ENCODE peak calls at places on chromosome 21, in four cellular contexts. One of them, this sample, is unnamed. For H3K4me1, the result is how much of the 10 kb centered on the place peaks cover.

GRCh38 chr21:43859747-43860214 is 5.2 kb upstream of the AGPAT3 start:
- DNase-seq in HCT116: no peak
- DNase-seq in GM23248: no peak
- DNase-seq in OCI-LY7: no peak
- DNase-seq in this sample: no peak

GRCh38 chr21:28554660-28555475 is 437.8 kb downstream of the LTN1 start:
- DNase-seq in HCT116: no peak
- DNase-seq in GM23248: peak
- DNase-seq in OCI-LY7: no peak
- DNase-seq in this sample: no peak

GRCh38 chr21:16908087-16908486 is 604.8 kb upstream of the CXADR start:
- DNase-seq in GM23248: peak
- DNase-seq in OCI-LY7: no peak
- DNase-seq in HCT116: no peak
- DNase-seq in this sample: no peak

GRCh38 chr21:44761747-44762208 is 39.8 kb downstream of the UBE2G2 start:
- DNase-seq in OCI-LY7: no peak
- DNase-seq in HCT116: no peak
- DNase-seq in GM23248: no peak
- DNase-seq in this sample: no peak

GRCh38 chr21:16154961-16155360 is 425.2 kb downstream of the USP25 start:
- DNase-seq in GM23248: no peak
- DNase-seq in OCI-LY7: no peak
- DNase-seq in HCT116: no peak
- DNase-seq in this sample: no peak

GRCh38 chr21:28884481-28884880 is 108.2 kb downstream of the LTN1 start:
- DNase-seq in GM23248: peak
- DNase-seq in HCT116: no peak
- DNase-seq in OCI-LY7: peak
- DNase-seq in this sample: peak

GRCh38 chr21:45923146-45923545 is 58.4 kb upstream of the COL6A1 start:
- DNase-seq in GM23248: peak
- DNase-seq in OCI-LY7: no peak
- DNase-seq in HCT116: peak
- DNase-seq in this sample: peak

GRCh38 chr21:26887241-26887640 is 42.0 kb upstream of the ADAMTS1 start:
- DNase-seq in HCT116: no peak
- DNase-seq in OCI-LY7: no peak
- DNase-seq in GM23248: peak
- DNase-seq in this sample: no peak

GRCh38 chr21:28336299-28336698 is 656.4 kb downstream of the LTN1 start:
- DNase-seq in GM23248: peak
- DNase-seq in OCI-LY7: peak
- DNase-seq in HCT116: no peak
- DNase-seq in this sample: peak

GRCh38 chr21:42735944-42736343 is 82.5 kb downstream of the PDE9A start:
- DNase-seq in OCI-LY7: no peak
- DNase-seq in HCT116: no peak
- DNase-seq in GM23248: no peak
- DNase-seq in this sample: no peak

GRCh38 chr21:45006536-45007079 is 66.8 kb downstream of the SLX9 start:
- DNase-seq in GM23248: no peak
- DNase-seq in HCT116: no peak
- DNase-seq in OCI-LY7: no peak
- DNase-seq in this sample: no peak

GRCh38 chr21:7951854-7952519 is 2569.4 kb upstream of the TPTE start:
- DNase-seq in OCI-LY7: no peak
- DNase-seq in GM23248: no peak
- DNase-seq in HCT116: no peak
- DNase-seq in this sample: no peak

GRCh38 chr21:28943631-28944030 is 49.0 kb downstream of the LTN1 start:
- DNase-seq in HCT116: no peak
- DNase-seq in OCI-LY7: no peak
- DNase-seq in GM23248: peak
- DNase-seq in this sample: no peak

GRCh38 chr21:26806734-26807372 is 38.4 kb downstream of the ADAMTS1 start:
- DNase-seq in OCI-LY7: no peak
- DNase-seq in GM23248: peak
- DNase-seq in HCT116: no peak
- DNase-seq in this sample: no peak

GRCh38 chr21:19489930-19490329 is 1086.3 kb upstream of the TMPRSS15 start:
- DNase-seq in OCI-LY7: no peak
- DNase-seq in HCT116: no peak
- DNase-seq in GM23248: no peak
- DNase-seq in this sample: no peak

GRCh38 chr21:15130751-15131150 is 66.0 kb upstream of the NRIP1 start:
- DNase-seq in GM23248: no peak
- DNase-seq in HCT116: no peak
- DNase-seq in OCI-LY7: no peak
- DNase-seq in this sample: no peak

GRCh38 chr21:44405091-44405947 is 50.0 kb upstream of the LRRC3 start:
- DNase-seq in HCT116: no peak
- DNase-seq in GM23248: no peak
- DNase-seq in OCI-LY7: no peak
- DNase-seq in this sample: no peak

GRCh38 chr21:44789880-44790279 is 11.7 kb downstream of the UBE2G2 start:
- DNase-seq in OCI-LY7: no peak
- DNase-seq in HCT116: no peak
- DNase-seq in GM23248: peak
- DNase-seq in this sample: no peak

GRCh38 chr21:46661211-46661625 is 25.7 kb downstream of the PRMT2 start:
- DNase-seq in GM23248: peak
- DNase-seq in OCI-LY7: peak
- DNase-seq in HCT116: no peak
- DNase-seq in this sample: peak

GRCh38 chr21:14964658-14965057 is 100.1 kb downstream of the NRIP1 start:
- DNase-seq in OCI-LY7: no peak
- DNase-seq in GM23248: no peak
- DNase-seq in HCT116: no peak
- DNase-seq in this sample: no peak

GRCh38 chr21:16309250-16309971 is 579.6 kb downstream of the USP25 start:
- DNase-seq in GM23248: no peak
- DNase-seq in HCT116: no peak
- DNase-seq in OCI-LY7: no peak
- DNase-seq in this sample: no peak

GRCh38 chr21:44444286-44444931 is 10.9 kb upstream of the LRRC3 start:
- DNase-seq in OCI-LY7: peak
- DNase-seq in HCT116: peak
- DNase-seq in GM23248: no peak
- DNase-seq in this sample: no peak

GRCh38 chr21:36825683-36826082 is 126.8 kb downstream of the SIM2 start:
- DNase-seq in GM23248: no peak
- DNase-seq in HCT116: no peak
- DNase-seq in OCI-LY7: no peak
- DNase-seq in this sample: no peak

GRCh38 chr21:45439171-45439872 is 34.4 kb downstream of the COL18A1 start:
- DNase-seq in OCI-LY7: peak
- DNase-seq in HCT116: peak
- DNase-seq in GM23248: peak
- DNase-seq in this sample: peak

GRCh38 chr21:35861656-35862055 is 198.7 kb downstream of the SETD4 start:
- DNase-seq in GM23248: peak
- DNase-seq in HCT116: no peak
- DNase-seq in OCI-LY7: no peak
- DNase-seq in this sample: no peak

GRCh38 chr21:37176716-37177115 is 90.4 kb downstream of the VPS26C start:
- DNase-seq in OCI-LY7: no peak
- DNase-seq in HCT116: no peak
- DNase-seq in GM23248: no peak
- DNase-seq in this sample: no peak

GRCh38 chr21:45309541-45310381 is 22.1 kb upstream of the POFUT2 start:
- DNase-seq in GM23248: no peak
- DNase-seq in HCT116: no peak
- DNase-seq in OCI-LY7: no peak
- DNase-seq in this sample: no peak

GRCh38 chr21:32392880-32393676 is at the start of gene URB1:
- DNase-seq in HCT116: peak
- DNase-seq in GM23248: peak
- DNase-seq in OCI-LY7: peak
- DNase-seq in this sample: peak

GRCh38 chr21:14923468-14923867 is 141.3 kb downstream of the NRIP1 start:
- DNase-seq in GM23248: peak
- DNase-seq in HCT116: no peak
- DNase-seq in OCI-LY7: no peak
- DNase-seq in this sample: no peak

GRCh38 chr21:39429445-39429844 is 16.1 kb downstream of the LCA5L start:
- DNase-seq in OCI-LY7: no peak
- DNase-seq in GM23248: no peak
- DNase-seq in HCT116: no peak
- DNase-seq in this sample: no peak

GRCh38 chr21:45898781-45899180 is 82.8 kb upstream of the COL6A1 start:
- DNase-seq in HCT116: no peak
- DNase-seq in OCI-LY7: no peak
- DNase-seq in GM23248: no peak
- DNase-seq in this sample: no peak

GRCh38 chr21:33402011-33402979 is 918 bp upstream of the IFNGR2 start:
- DNase-seq in GM23248: peak
- DNase-seq in OCI-LY7: peak
- DNase-seq in HCT116: no peak
- DNase-seq in this sample: no peak

GRCh38 chr21:37410639-37411038 is 44.1 kb downstream of the DYRK1A start:
- DNase-seq in OCI-LY7: no peak
- DNase-seq in HCT116: no peak
- DNase-seq in GM23248: no peak
- DNase-seq in this sample: no peak

GRCh38 chr21:45613881-45614280 is 29.6 kb upstream of the PCBP3 start:
- DNase-seq in HCT116: no peak
- DNase-seq in OCI-LY7: no peak
- DNase-seq in GM23248: no peak
- DNase-seq in this sample: no peak

GRCh38 chr21:46285206-46285661 is at the start of gene MCM3AP:
- DNase-seq in OCI-LY7: no peak
- DNase-seq in HCT116: no peak
- DNase-seq in GM23248: no peak
- DNase-seq in this sample: no peak

GRCh38 chr21:41483973-41484372 is 24.0 kb downstream of the TMPRSS2 start:
- DNase-seq in GM23248: no peak
- DNase-seq in OCI-LY7: no peak
- DNase-seq in HCT116: no peak
- DNase-seq in this sample: no peak
- H3K4me1 ChIP-seq in GM23248: under half
- H3K4me1 ChIP-seq in OCI-LY7: under half
- H3K4me1 ChIP-seq in HCT116: under half
- H3K4me1 ChIP-seq in this sample: under half

DNA sequence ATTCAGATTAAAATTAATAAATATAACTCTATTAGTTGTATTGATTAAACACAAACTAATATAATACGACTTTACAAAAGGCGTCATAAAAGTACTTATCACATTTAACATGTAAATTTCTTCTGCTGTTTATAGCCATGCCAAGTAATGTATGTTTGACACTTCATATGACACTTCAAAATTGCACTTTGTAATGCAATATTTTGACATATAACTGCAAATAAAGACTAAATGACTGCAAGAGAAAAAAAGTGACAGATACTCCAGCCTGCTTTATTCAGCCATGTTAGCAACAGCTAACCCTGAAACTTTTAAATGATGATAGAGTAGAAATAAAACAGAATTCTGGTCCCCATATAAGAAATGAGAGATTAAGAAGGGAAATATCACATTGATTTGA is 1238.0 kb downstream of the MRPL39 start:
- DNase-seq in OCI-LY7: no peak
- DNase-seq in GM23248: no peak
- DNase-seq in HCT116: no peak
- DNase-seq in this sample: no peak
- TF ChIP-seq EZH2phosphoT487 in OCI-LY7: no peak
- TF ChIP-seq EZH2phosphoT487 in GM23248: no peak
- TF ChIP-seq EZH2phosphoT487 in HCT116: no peak
- TF ChIP-seq EZH2phosphoT487 in this sample: no peak

DNA sequence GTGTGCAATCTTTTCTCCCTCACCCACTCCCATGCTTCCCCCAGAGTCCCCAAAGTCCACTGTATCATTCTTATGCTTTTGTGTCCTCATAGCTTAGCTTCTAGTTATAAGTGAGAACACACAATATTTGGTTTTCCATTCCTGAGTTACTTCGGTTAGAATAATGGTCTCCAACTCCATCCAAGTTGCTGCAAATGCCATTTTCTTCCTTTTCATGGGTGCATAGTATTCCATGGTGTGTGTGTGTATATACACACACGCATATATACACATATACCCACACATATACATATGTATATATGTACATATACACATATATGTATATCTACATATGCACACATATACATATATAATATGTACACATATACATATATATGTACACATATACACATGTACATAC is 69.3 kb downstream of the ERG start:
- DNase-seq in OCI-LY7: no peak
- DNase-seq in GM23248: no peak
- DNase-seq in HCT116: no peak
- DNase-seq in this sample: no peak
- H3K27ac ChIP-seq in OCI-LY7: no peak
- H3K27ac ChIP-seq in GM23248: no peak
- H3K27ac ChIP-seq in HCT116: no peak
- H3K27ac ChIP-seq in this sample: no peak

DNA sequence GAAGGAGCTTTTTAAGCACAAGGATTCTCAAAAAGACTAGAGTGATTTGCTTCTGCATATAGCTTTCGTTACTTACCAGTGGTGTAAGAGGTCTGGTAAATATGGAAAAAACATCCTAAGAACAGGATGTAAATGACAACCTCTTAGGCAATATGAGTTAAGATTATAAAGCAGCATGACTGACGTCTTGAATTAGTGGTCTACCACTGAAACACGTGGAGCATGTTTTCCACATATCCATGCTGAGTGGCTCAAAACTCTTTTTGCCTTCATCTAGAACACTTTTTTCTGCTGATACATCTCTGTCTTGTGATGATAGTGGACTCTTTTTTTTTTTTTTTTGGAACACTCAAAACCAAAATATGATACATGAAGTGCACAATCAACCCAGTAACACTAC is 44.6 kb downstream of the RCAN1 start:
- DNase-seq in HCT116: no peak
- DNase-seq in OCI-LY7: no peak
- DNase-seq in GM23248: no peak
- DNase-seq in this sample: no peak
- H3K4me1 ChIP-seq in HCT116: under half
- H3K4me1 ChIP-seq in OCI-LY7: under half
- H3K4me1 ChIP-seq in GM23248: under half
- H3K4me1 ChIP-seq in this sample: under half

DNA sequence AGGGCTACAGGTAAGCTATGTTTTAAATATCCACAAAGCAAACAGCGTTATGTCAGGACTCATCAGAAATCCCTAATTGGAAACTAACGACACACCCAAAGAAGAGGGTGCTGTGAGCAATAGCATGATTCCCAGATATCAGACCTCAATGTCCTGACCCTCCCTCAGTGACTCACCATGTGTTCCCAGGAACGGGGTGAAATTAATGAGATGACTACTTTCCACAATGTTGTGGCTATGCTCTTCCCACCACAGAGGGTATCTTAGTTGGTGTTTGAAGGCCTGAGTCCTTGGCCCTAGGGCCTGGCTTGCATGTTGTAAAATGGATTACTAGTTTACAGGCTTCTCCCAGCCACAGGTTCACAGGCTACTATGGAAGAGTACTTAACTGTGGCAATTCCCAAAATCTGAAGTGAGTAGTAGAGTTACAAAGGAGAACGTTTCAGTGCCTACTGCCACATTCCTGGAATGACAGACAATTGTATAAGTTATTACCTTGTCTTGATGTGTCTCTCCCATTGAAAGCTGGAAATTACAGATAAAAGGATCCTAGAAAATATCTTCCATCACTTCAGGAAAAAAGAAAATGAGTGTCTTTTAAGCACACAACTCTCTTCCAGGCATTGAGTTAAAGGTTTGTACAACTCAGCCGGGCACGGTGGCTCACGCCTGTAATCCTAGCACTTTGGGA is 1.7 kb upstream of the KRTAP11-1 start:
- DNase-seq in HCT116: no peak
- DNase-seq in OCI-LY7: no peak
- DNase-seq in GM23248: no peak
- DNase-seq in this sample: no peak
- TF ChIP-seq EZH2phosphoT487 in HCT116: no peak
- TF ChIP-seq EZH2phosphoT487 in OCI-LY7: no peak
- TF ChIP-seq EZH2phosphoT487 in GM23248: no peak
- TF ChIP-seq EZH2phosphoT487 in this sample: no peak

This sample was measured in MM.1S.